ENCODE peak calls at places on chromosomes 1 and 21, in ten cellular contexts. S, R, G, H, L, X, T, A, U and M are unnamed samples.

GRCh38 chr1:164914208-164914607 is 355.2 kb downstream of the PBX1 start:
- DNase-seq in S (peak; percentile 50), R (peak; percentile 58), G (peak; percentile 19), H (no peak), L (no peak), X (no peak), T (no peak), A (no peak), U (no peak), M (peak; percentile 39)

GRCh38 chr1:53450225-53450624 is 9.0 kb upstream of the DMRTB1 start:
- DNase-seq in S (no peak), R (no peak), G (no peak), H (peak; percentile 57), L (no peak), X (no peak), T (no peak), A (no peak), U (no peak), M (no peak)

GRCh38 chr1:45954401-45954847 is 151.0 kb downstream of the MAST2 start:
- DNase-seq in S (peak; percentile 83), R (peak; percentile 74), G (no peak), H (peak; percentile 33), L (no peak), X (peak; percentile 7), T (no peak), A (no peak), U (no peak), M (no peak)

GRCh38 chr1:34188985-34189384 is 12.3 kb downstream of the C1orf94 start:
- DNase-seq in S (no peak), R (no peak), G (no peak), H (no peak), L (no peak), X (no peak), T (no peak), A (no peak), U (no peak), M (no peak)

GRCh38 chr21:42336065-42336464 is 14.7 kb downstream of the TFF2 start:
- DNase-seq in S (no peak), R (no peak), G (no peak), H (no peak), L (no peak), X (no peak), T (no peak), A (no peak), U (no peak), M (no peak)

GRCh38 chr1:174954686-174955669 is 44.8 kb upstream of the CACYBP start:
- DNase-seq in S (no peak), R (no peak), G (no peak), H (no peak), L (no peak), X (no peak), T (no peak), A (no peak), U (no peak), M (no peak)

GRCh38 chr1:219415915-219416314 is 197.0 kb downstream of the ZC3H11B start:
- DNase-seq in S (no peak), R (no peak), G (no peak), H (no peak), L (no peak), X (no peak), T (no peak), A (no peak), U (no peak), M (no peak)

GRCh38 chr1:203089651-203090045 is 3.8 kb upstream of the MYOG start:
- DNase-seq in S (no peak), R (no peak), G (peak; percentile 89), H (no peak), L (no peak), X (no peak), T (no peak), A (no peak), U (no peak), M (no peak)

GRCh38 chr1:22654692-22655091 is 1.7 kb downstream of the C1QB start:
- DNase-seq in S (no peak), R (peak; percentile 45), G (no peak), H (no peak), L (no peak), X (no peak), T (no peak), A (no peak), U (no peak), M (no peak)

GRCh38 chr1:236608930-236609726 is 4.8 kb upstream of the HEATR1 start:
- DNase-seq in S (peak; percentile 70), R (peak; percentile 73), G (no peak), H (peak; percentile 61), L (peak; percentile 74), X (peak; percentile 71), T (peak; percentile 70), A (peak; percentile 78), U (peak; percentile 40), M (peak; percentile 77)

GRCh38 chr21:26846036-26846931 is 1.1 kb upstream of the ADAMTS1 start:
- DNase-seq in S (peak; percentile 90), R (peak; percentile 31), G (no peak), H (no peak), L (peak; percentile 92), X (peak; percentile 94), T (peak; percentile 91), A (peak; percentile 61), U (peak; percentile 63), M (peak; percentile 81)

GRCh38 chr1:246291141-246291540 is 215.9 kb downstream of the SMYD3 start:
- DNase-seq in S (no peak), R (no peak), G (no peak), H (no peak), L (no peak), X (no peak), T (no peak), A (no peak), U (no peak), M (peak; percentile 48)

GRCh38 chr1:40803902-40804301 is 20.3 kb downstream of the KCNQ4 start:
- DNase-seq in S (no peak), R (no peak), G (no peak), H (peak; percentile 46), L (no peak), X (no peak), T (no peak), A (no peak), U (no peak), M (no peak)

GRCh38 chr1:3401585-3402257 is 52.7 kb upstream of the ARHGEF16 start:
- DNase-seq in S (no peak), R (no peak), G (no peak), H (no peak), L (no peak), X (no peak), T (no peak), A (no peak), U (no peak), M (no peak)

GRCh38 chr21:29318354-29318753 is 19.6 kb downstream of the BACH1 start:
- DNase-seq in S (no peak), R (no peak), G (no peak), H (no peak), L (no peak), X (no peak), T (no peak), A (peak; percentile 44), U (no peak), M (no peak)

GRCh38 chr1:243420968-243421675 is 165.3 kb downstream of the SDCCAG8 start:
- DNase-seq in S (no peak), R (no peak), G (no peak), H (no peak), L (no peak), X (no peak), T (no peak), A (no peak), U (no peak), M (no peak)

GRCh38 chr1:239456788-239457187 is 70.4 kb downstream of the CHRM3 start:
- DNase-seq in S (no peak), R (no peak), G (no peak), H (no peak), L (no peak), X (no peak), T (no peak), A (no peak), U (no peak), M (no peak)

DNA sequence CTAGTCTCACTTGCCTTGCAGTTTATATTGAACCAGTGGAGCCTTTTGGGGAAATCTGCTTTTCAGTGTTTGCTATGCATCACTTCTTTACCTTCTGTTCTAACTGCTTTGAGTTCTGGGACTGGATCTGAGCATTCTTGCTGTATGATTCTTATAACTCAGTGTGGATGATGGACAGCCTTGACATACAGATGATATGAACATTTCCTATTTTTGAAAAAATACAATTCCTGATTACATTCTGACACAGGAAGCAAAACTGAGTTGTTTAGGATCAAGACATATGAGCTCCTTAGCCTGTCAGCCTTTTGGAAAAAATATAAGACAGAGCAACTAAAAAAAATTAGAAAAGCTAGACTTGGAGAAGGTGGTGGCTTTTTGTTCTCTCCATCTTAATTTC is 115.3 kb downstream of the DISP1 start:
- DNase-seq in S (no peak), R (no peak), G (no peak), H (no peak), L (no peak), X (no peak), T (no peak), A (no peak), U (no peak), M (no peak)
- H3K4me3 ChIP-seq in S (no peak overlapping the region), R (no peak overlapping the region), G (peak overlapping the region; percentile 48), H (no peak overlapping the region), L (no peak overlapping the region), X (peak overlapping the region; percentile 35), T (no peak overlapping the region), A (no peak overlapping the region), U (no peak overlapping the region), M (no peak overlapping the region)

GRCh38 chr1:160547371-160547901 is 24.4 kb upstream of the SLAMF6 start:
- DNase-seq in S (no peak), R (no peak), G (no peak), H (no peak), L (no peak), X (no peak), T (no peak), A (no peak), U (no peak), M (no peak)
- H3K4me1 ChIP-seq in S (peaks cover 9% of the 10 kb centered on the region), R (peaks cover 16% of the 10 kb centered on the region), G (no peaks in the 10 kb centered on the region), H (peaks cover 33% of the 10 kb centered on the region), L (no peaks in the 10 kb centered on the region), X (no peaks in the 10 kb centered on the region), T (no peaks in the 10 kb centered on the region), A (peaks cover 42% of the 10 kb centered on the region), U (no peaks in the 10 kb centered on the region), M (no peaks in the 10 kb centered on the region)

DNA sequence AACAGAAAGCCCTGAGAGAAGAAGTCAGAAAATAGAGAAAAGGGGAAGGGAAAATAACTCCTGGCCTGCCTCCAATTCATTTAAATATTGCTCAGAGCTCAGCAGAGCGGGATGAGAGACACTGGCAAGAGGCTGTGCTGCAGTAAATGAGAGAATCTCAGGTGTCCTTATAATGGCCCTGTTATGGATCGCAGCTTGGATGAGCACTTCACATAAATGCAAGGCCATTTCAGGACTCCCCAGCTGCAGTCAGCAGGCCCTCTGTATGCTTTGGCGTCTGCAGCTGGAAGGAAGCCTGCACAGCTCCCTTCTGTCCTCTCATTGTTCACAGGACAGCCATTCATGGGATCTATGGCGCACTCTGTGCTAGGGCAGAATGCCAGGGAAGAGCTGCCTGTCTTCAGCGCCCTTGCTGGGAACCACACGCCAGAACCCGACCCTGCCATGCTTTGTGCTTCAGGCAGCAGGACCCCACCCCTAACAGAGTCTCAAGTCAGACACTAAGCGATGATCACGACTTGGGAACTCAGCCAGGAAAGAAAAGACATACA is 20.7 kb upstream of the ABCB10 start:
- DNase-seq in S (no peak), R (no peak), G (no peak), H (no peak), L (peak; percentile 62), X (peak; percentile 71), T (peak; percentile 81), A (no peak), U (no peak), M (peak; percentile 70)
- H3K4me3 ChIP-seq in S (no peak overlapping the region), R (no peak overlapping the region), G (peak overlapping the region; percentile 38), H (no peak overlapping the region), L (no peak overlapping the region), X (peak overlapping the region; percentile 22), T (peak overlapping the region; percentile 28), A (no peak overlapping the region), U (peak overlapping the region; percentile 12), M (peak overlapping the region; percentile 13)

GRCh38 chr1:58033311-58033710 is 513.2 kb downstream of the OMA1 start:
- DNase-seq in S (no peak), R (no peak), G (no peak), H (no peak), L (no peak), X (no peak), T (no peak), A (no peak), U (no peak), M (no peak)
- H3K4me1 ChIP-seq in S (no peaks in the 10 kb centered on the region), R (no peaks in the 10 kb centered on the region), G (no peaks in the 10 kb centered on the region), H (no peaks in the 10 kb centered on the region), L (no peaks in the 10 kb centered on the region), X (no peaks in the 10 kb centered on the region), T (no peaks in the 10 kb centered on the region), A (no peaks in the 10 kb centered on the region), U (no peaks in the 10 kb centered on the region), M (peaks cover 15% of the 10 kb centered on the region)